ENCODE peak calls at places on chromosome 18, in five cellular contexts. One of them, this sample, is unnamed. For H3K36me3, the result is how much of the 10 kb centered on the place peaks cover.

GRCh38 chr18:61398961-61399632 is 65.9 kb downstream of the CDH20 start:
- DNase-seq in stomach: no peak
- DNase-seq in SK-N-SH: no peak
- DNase-seq in aorta: no peak
- DNase-seq in mammary epithelial cell: no peak
- DNase-seq in this sample: no peak

GRCh38 chr18:48957136-48957535 is 6.4 kb upstream of the SMAD7 start:
- DNase-seq in stomach: no peak
- DNase-seq in SK-N-SH: no peak
- DNase-seq in aorta: peak
- DNase-seq in mammary epithelial cell: peak
- DNase-seq in this sample: no peak

GRCh38 chr18:48797841-48798255 is 152.9 kb downstream of the SMAD7 start:
- DNase-seq in aorta: peak
- DNase-seq in SK-N-SH: peak
- DNase-seq in mammary epithelial cell: no peak
- DNase-seq in stomach: no peak
- DNase-seq in this sample: peak

GRCh38 chr18:62365420-62365819 is 40.3 kb downstream of the TNFRSF11A start:
- DNase-seq in aorta: no peak
- DNase-seq in SK-N-SH: no peak
- DNase-seq in mammary epithelial cell: no peak
- DNase-seq in stomach: no peak
- DNase-seq in this sample: no peak

GRCh38 chr18:38940863-38941531 is 1375.4 kb upstream of the CELF4 start:
- DNase-seq in mammary epithelial cell: peak
- DNase-seq in SK-N-SH: no peak
- DNase-seq in stomach: no peak
- DNase-seq in aorta: no peak
- DNase-seq in this sample: no peak

GRCh38 chr18:48167901-48168300 is 237.4 kb upstream of the SMAD2 start:
- DNase-seq in stomach: peak
- DNase-seq in mammary epithelial cell: no peak
- DNase-seq in SK-N-SH: no peak
- DNase-seq in aorta: peak
- DNase-seq in this sample: no peak

GRCh38 chr18:58591286-58591685 is 37.6 kb downstream of the ALPK2 start:
- DNase-seq in stomach: no peak
- DNase-seq in SK-N-SH: no peak
- DNase-seq in aorta: no peak
- DNase-seq in mammary epithelial cell: no peak
- DNase-seq in this sample: no peak

GRCh38 chr18:75727479-75727878 is 300.0 kb upstream of the SMIM21 start:
- DNase-seq in mammary epithelial cell: peak
- DNase-seq in aorta: no peak
- DNase-seq in stomach: no peak
- DNase-seq in SK-N-SH: peak
- DNase-seq in this sample: peak

GRCh38 chr18:48808476-48808875 is 142.3 kb downstream of the SMAD7 start:
- DNase-seq in aorta: no peak
- DNase-seq in SK-N-SH: no peak
- DNase-seq in mammary epithelial cell: no peak
- DNase-seq in stomach: no peak
- DNase-seq in this sample: no peak

GRCh38 chr18:34942276-34942675 is 98.9 kb upstream of the MAPRE2 start:
- DNase-seq in stomach: no peak
- DNase-seq in mammary epithelial cell: no peak
- DNase-seq in aorta: no peak
- DNase-seq in SK-N-SH: no peak
- DNase-seq in this sample: no peak

GRCh38 chr18:68150976-68151375 is 563.9 kb downstream of the TMX3 start:
- DNase-seq in mammary epithelial cell: peak
- DNase-seq in stomach: no peak
- DNase-seq in SK-N-SH: no peak
- DNase-seq in aorta: no peak
- DNase-seq in this sample: no peak

GRCh38 chr18:32441536-32441935 is 29.1 kb downstream of the GAREM1 start:
- DNase-seq in aorta: no peak
- DNase-seq in SK-N-SH: no peak
- DNase-seq in stomach: no peak
- DNase-seq in mammary epithelial cell: no peak
- DNase-seq in this sample: no peak

GRCh38 chr18:43396266-43396665 is 119.0 kb upstream of the SYT4 start:
- DNase-seq in aorta: no peak
- DNase-seq in stomach: no peak
- DNase-seq in mammary epithelial cell: no peak
- DNase-seq in SK-N-SH: peak
- DNase-seq in this sample: no peak

GRCh38 chr18:7207366-7207765 is 23.5 kb upstream of the LRRC30 start:
- DNase-seq in mammary epithelial cell: no peak
- DNase-seq in aorta: no peak
- DNase-seq in stomach: no peak
- DNase-seq in SK-N-SH: no peak
- DNase-seq in this sample: no peak

GRCh38 chr18:59921384-59921891 is 21.6 kb downstream of the PMAIP1 start:
- DNase-seq in SK-N-SH: no peak
- DNase-seq in mammary epithelial cell: peak
- DNase-seq in aorta: no peak
- DNase-seq in stomach: no peak
- DNase-seq in this sample: no peak

GRCh38 chr18:59697236-59697932 is at the start of gene CCBE1:
- DNase-seq in stomach: peak
- DNase-seq in SK-N-SH: peak
- DNase-seq in aorta: peak
- DNase-seq in mammary epithelial cell: peak
- DNase-seq in this sample: peak

GRCh38 chr18:79570266-79571201 is 109.1 kb upstream of the CTDP1 start:
- DNase-seq in aorta: peak
- DNase-seq in SK-N-SH: no peak
- DNase-seq in mammary epithelial cell: no peak
- DNase-seq in stomach: no peak
- DNase-seq in this sample: peak

GRCh38 chr18:73007195-73007934 is 139.6 kb upstream of the NETO1 start:
- DNase-seq in mammary epithelial cell: peak
- DNase-seq in aorta: no peak
- DNase-seq in SK-N-SH: no peak
- DNase-seq in stomach: no peak
- DNase-seq in this sample: no peak

GRCh38 chr18:21272016-21272582 is 30.1 kb downstream of the GREB1L start:
- DNase-seq in mammary epithelial cell: no peak
- DNase-seq in stomach: no peak
- DNase-seq in SK-N-SH: no peak
- DNase-seq in aorta: no peak
- DNase-seq in this sample: no peak

GRCh38 chr18:31407649-31408048 is 31.1 kb downstream of the DSG4 start:
- DNase-seq in mammary epithelial cell: peak
- DNase-seq in SK-N-SH: no peak
- DNase-seq in aorta: no peak
- DNase-seq in stomach: no peak
- DNase-seq in this sample: no peak

GRCh38 chr18:29254123-29254522 is 1077.2 kb upstream of the CDH2 start:
- DNase-seq in aorta: no peak
- DNase-seq in SK-N-SH: no peak
- DNase-seq in mammary epithelial cell: no peak
- DNase-seq in stomach: no peak
- DNase-seq in this sample: no peak

GRCh38 chr18:78908462-78908861 is 71.2 kb upstream of the SALL3 start:
- DNase-seq in aorta: no peak
- DNase-seq in stomach: no peak
- DNase-seq in SK-N-SH: no peak
- DNase-seq in mammary epithelial cell: no peak
- DNase-seq in this sample: no peak

GRCh38 chr18:48667276-48668254 is 128.7 kb downstream of the CTIF start:
- DNase-seq in mammary epithelial cell: peak
- DNase-seq in aorta: no peak
- DNase-seq in SK-N-SH: peak
- DNase-seq in stomach: no peak
- DNase-seq in this sample: peak

GRCh38 chr18:79916128-79916494 is 35.3 kb downstream of the SLC66A2 start:
- DNase-seq in SK-N-SH: no peak
- DNase-seq in aorta: peak
- DNase-seq in mammary epithelial cell: no peak
- DNase-seq in stomach: no peak
- DNase-seq in this sample: no peak

GRCh38 chr18:21210278-21210677 is 31.8 kb upstream of the GREB1L start:
- DNase-seq in mammary epithelial cell: no peak
- DNase-seq in SK-N-SH: no peak
- DNase-seq in stomach: no peak
- DNase-seq in aorta: no peak
- DNase-seq in this sample: no peak

GRCh38 chr18:41940506-41941215 is 14.4 kb upstream of the PIK3C3 start:
- DNase-seq in aorta: no peak
- DNase-seq in SK-N-SH: no peak
- DNase-seq in mammary epithelial cell: peak
- DNase-seq in stomach: no peak
- DNase-seq in this sample: no peak

GRCh38 chr18:23862071-23862470 is 152.5 kb upstream of the TTC39C start:
- DNase-seq in mammary epithelial cell: peak
- DNase-seq in SK-N-SH: no peak
- DNase-seq in stomach: no peak
- DNase-seq in aorta: no peak
- DNase-seq in this sample: no peak

GRCh38 chr18:60506190-60506589 is 133.6 kb upstream of the MC4R start:
- DNase-seq in aorta: no peak
- DNase-seq in mammary epithelial cell: no peak
- DNase-seq in stomach: no peak
- DNase-seq in SK-N-SH: no peak
- DNase-seq in this sample: no peak

GRCh38 chr18:33116376-33116775 is 324.1 kb downstream of the CCDC178 start:
- DNase-seq in aorta: no peak
- DNase-seq in SK-N-SH: no peak
- DNase-seq in stomach: peak
- DNase-seq in mammary epithelial cell: no peak
- DNase-seq in this sample: peak

GRCh38 chr18:304887-305529 is 37.2 kb upstream of the THOC1 start:
- DNase-seq in stomach: no peak
- DNase-seq in SK-N-SH: no peak
- DNase-seq in aorta: no peak
- DNase-seq in mammary epithelial cell: no peak
- DNase-seq in this sample: no peak

GRCh38 chr18:33839452-33840225 is 261.6 kb downstream of the ASXL3 start:
- DNase-seq in mammary epithelial cell: peak
- DNase-seq in aorta: no peak
- DNase-seq in SK-N-SH: peak
- DNase-seq in stomach: no peak
- DNase-seq in this sample: peak

GRCh38 chr18:10852610-10853303 is 296.6 kb downstream of the PIEZO2 start:
- DNase-seq in aorta: no peak
- DNase-seq in mammary epithelial cell: no peak
- DNase-seq in stomach: no peak
- DNase-seq in SK-N-SH: no peak
- DNase-seq in this sample: no peak

GRCh38 chr18:54641734-54642133 is 50.7 kb downstream of the DYNAP start:
- DNase-seq in aorta: no peak
- DNase-seq in stomach: no peak
- DNase-seq in SK-N-SH: no peak
- DNase-seq in mammary epithelial cell: peak
- DNase-seq in this sample: no peak

GRCh38 chr18:74230922-74231714 is 60.6 kb downstream of the CYB5A start:
- DNase-seq in mammary epithelial cell: peak
- DNase-seq in SK-N-SH: no peak
- DNase-seq in aorta: no peak
- DNase-seq in stomach: peak
- DNase-seq in this sample: no peak
- H3K27ac ChIP-seq in mammary epithelial cell: no peak
- H3K27ac ChIP-seq in SK-N-SH: no peak
- H3K27ac ChIP-seq in aorta: no peak
- H3K27ac ChIP-seq in stomach: peak
- H3K27ac ChIP-seq in this sample: no peak

GRCh38 chr18:2920546-2921343 is 73.9 kb downstream of the EMILIN2 start:
- DNase-seq in mammary epithelial cell: no peak
- DNase-seq in stomach: no peak
- DNase-seq in SK-N-SH: no peak
- DNase-seq in aorta: no peak
- DNase-seq in this sample: no peak
- H3K36me3 ChIP-seq in mammary epithelial cell: under half
- H3K36me3 ChIP-seq in stomach: half or more
- H3K36me3 ChIP-seq in SK-N-SH: under half
- H3K36me3 ChIP-seq in aorta: under half
- H3K36me3 ChIP-seq in this sample: half or more

GRCh38 chr18:2303517-2304238 is 267.6 kb downstream of the METTL4 start:
- DNase-seq in stomach: no peak
- DNase-seq in mammary epithelial cell: peak
- DNase-seq in aorta: no peak
- DNase-seq in SK-N-SH: no peak
- DNase-seq in this sample: no peak

GRCh38 chr18:2302628-2303516 is 268.4 kb downstream of the METTL4 start:
- DNase-seq in mammary epithelial cell: peak
- DNase-seq in aorta: no peak
- DNase-seq in stomach: no peak
- DNase-seq in SK-N-SH: no peak
- DNase-seq in this sample: no peak

GRCh38 chr18:2301316-2301715 is 270.0 kb downstream of the METTL4 start:
- DNase-seq in mammary epithelial cell: no peak
- DNase-seq in aorta: no peak
- DNase-seq in stomach: no peak
- DNase-seq in SK-N-SH: no peak
- DNase-seq in this sample: no peak

GRCh38 chr18:2304378-2305175 is 266.7 kb downstream of the METTL4 start:
- DNase-seq in stomach: no peak
- DNase-seq in aorta: no peak
- DNase-seq in SK-N-SH: no peak
- DNase-seq in mammary epithelial cell: peak
- DNase-seq in this sample: no peak

DNA sequence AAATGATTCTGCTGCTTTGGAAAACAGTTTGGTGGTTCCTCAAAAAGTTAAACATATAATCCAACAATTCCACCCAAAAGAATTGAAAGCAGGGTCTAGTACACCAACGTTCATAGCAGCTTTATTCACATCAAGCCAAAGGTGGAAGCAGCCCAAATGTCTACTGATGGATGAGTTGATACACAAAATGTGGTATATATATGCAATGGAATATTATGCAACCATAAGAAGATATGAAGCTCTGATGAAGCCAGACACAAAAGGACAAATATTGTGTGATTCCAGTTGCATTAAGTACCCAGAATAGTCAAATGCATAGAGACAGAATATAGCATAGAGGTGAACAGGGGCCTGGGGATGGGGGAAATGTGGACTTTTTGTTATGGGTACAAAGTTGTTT is 269.3 kb downstream of the METTL4 start:
- DNase-seq in mammary epithelial cell: no peak
- DNase-seq in aorta: no peak
- DNase-seq in SK-N-SH: no peak
- DNase-seq in stomach: no peak
- DNase-seq in this sample: no peak
- H3K27ac ChIP-seq in mammary epithelial cell: peak
- H3K27ac ChIP-seq in aorta: no peak
- H3K27ac ChIP-seq in SK-N-SH: no peak
- H3K27ac ChIP-seq in stomach: no peak
- H3K27ac ChIP-seq in this sample: no peak

DNA sequence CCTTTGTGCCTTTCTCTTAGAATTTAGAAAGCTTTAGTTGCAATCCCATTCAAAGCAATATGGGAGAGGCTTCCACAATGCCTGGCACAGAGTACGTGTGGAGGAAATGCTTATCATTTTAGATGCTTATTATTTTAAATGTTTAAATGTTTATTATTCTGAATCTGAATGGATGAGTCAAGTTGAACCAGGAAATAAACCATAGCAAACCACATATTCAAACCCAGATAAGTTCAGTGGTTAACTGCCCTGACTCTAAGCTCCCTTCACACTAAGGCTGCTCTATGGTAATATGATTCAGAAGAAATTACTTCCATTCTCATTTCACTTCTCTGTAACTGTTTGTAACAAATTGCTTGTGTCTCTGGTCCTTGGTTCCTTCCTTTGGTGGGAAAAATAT is 5.2 kb upstream of the PPP4R1 start:
- DNase-seq in aorta: no peak
- DNase-seq in SK-N-SH: no peak
- DNase-seq in mammary epithelial cell: peak
- DNase-seq in stomach: no peak
- DNase-seq in this sample: no peak
- H3K36me3 ChIP-seq in aorta: under half
- H3K36me3 ChIP-seq in SK-N-SH: under half
- H3K36me3 ChIP-seq in mammary epithelial cell: under half
- H3K36me3 ChIP-seq in stomach: under half
- H3K36me3 ChIP-seq in this sample: under half